ENCODE peak calls at places on chromosomes 3 and 15, in five cellular contexts. O is GM23338, Y is A549, U is HepG2, Z is HL-60. A is an unnamed sample.

GRCh38 chr3:182921665-182922355 is 58.5 kb downstream of the DCUN1D1 start:
- DNase-seq in O (no peak), Y (no peak), U (no peak), Z (no peak), A (no peak)

GRCh38 chr3:160755776-160756304 is at the start of gene PPM1L:
- DNase-seq in O (peak; percentile 52), Y (peak; percentile 15), U (no peak), Z (peak; percentile 29), A (no peak)

GRCh38 chr15:50176869-50177268 is 5.1 kb upstream of the SLC27A2 start:
- DNase-seq in O (no peak), Y (no peak), U (no peak), Z (no peak), A (no peak)

GRCh38 chr3:196634224-196634623 is 5.3 kb upstream of the NRROS start:
- DNase-seq in O (no peak), Y (no peak), U (no peak), Z (no peak), A (no peak)

GRCh38 chr3:162224736-162225135 is 728.1 kb downstream of the OTOL1 start:
- DNase-seq in O (no peak), Y (no peak), U (no peak), Z (no peak), A (no peak)

GRCh38 chr3:148021400-148021799 is 612.2 kb downstream of the ZIC1 start:
- DNase-seq in O (no peak), Y (no peak), U (no peak), Z (no peak), A (no peak)

GRCh38 chr15:65184305-65184943 is 718 bp downstream of the CLPX start:
- DNase-seq in O (peak; percentile 79), Y (peak; percentile 73), U (peak; percentile 64), Z (no peak), A (no peak)

GRCh38 chr3:36480916-36481648 is 100.8 kb downstream of the STAC start:
- DNase-seq in O (no peak), Y (no peak), U (no peak), Z (no peak), A (no peak)

GRCh38 chr3:11350374-11350773 is 78.2 kb downstream of the ATG7 start:
- DNase-seq in O (no peak), Y (no peak), U (no peak), Z (no peak), A (no peak)

GRCh38 chr3:32406481-32407408 is 15.1 kb downstream of the CMTM7 start:
- DNase-seq in O (no peak), Y (no peak), U (no peak), Z (no peak), A (no peak)

GRCh38 chr3:179853176-179853575 is 183.6 kb downstream of the PEX5L start:
- DNase-seq in O (no peak), Y (no peak), U (no peak), Z (peak; percentile 15), A (no peak)

GRCh38 chr3:66317750-66318366 is 97.1 kb downstream of the SLC25A26 start:
- DNase-seq in O (no peak), Y (no peak), U (no peak), Z (no peak), A (no peak)

GRCh38 chr3:54358969-54359648 is 236.8 kb downstream of the CACNA2D3 start:
- DNase-seq in O (no peak), Y (no peak), U (no peak), Z (no peak), A (no peak)

GRCh38 chr15:36831915-36832310 is 252.5 kb downstream of the CDIN1 start:
- DNase-seq in O (no peak), Y (no peak), U (no peak), Z (no peak), A (no peak)

GRCh38 chr3:118907909-118908308 is 126.7 kb downstream of the IGSF11 start:
- DNase-seq in O (peak; percentile 48), Y (no peak), U (no peak), Z (no peak), A (no peak)
- TF ChIP-seq REST in O (no peak), Y (no peak), U (no peak), Z (no peak), A (no peak)

GRCh38 chr15:88334436-88334835 is 77.9 kb upstream of the NTRK3 start:
- DNase-seq in O (no peak), Y (no peak), U (no peak), Z (no peak), A (no peak)
- TF ChIP-seq REST in O (no peak), Y (no peak), U (no peak), Z (no peak), A (no peak)

GRCh38 chr3:192819001-192819569 is 91.7 kb upstream of the FGF12 start:
- DNase-seq in O (no peak), Y (peak; percentile 73), U (no peak), Z (no peak), A (peak; percentile 59)
- TF ChIP-seq REST in O (no peak), Y (no peak), U (no peak), Z (no peak), A (no peak)

GRCh38 chr3:142098974-142099373 is 50.4 kb downstream of the TFDP2 start:
- DNase-seq in O (no peak), Y (no peak), U (no peak), Z (peak; percentile 12), A (no peak)

GRCh38 chr3:142097099-142097843 is 52.1 kb downstream of the TFDP2 start:
- DNase-seq in O (no peak), Y (no peak), U (no peak), Z (no peak), A (no peak)

DNA sequence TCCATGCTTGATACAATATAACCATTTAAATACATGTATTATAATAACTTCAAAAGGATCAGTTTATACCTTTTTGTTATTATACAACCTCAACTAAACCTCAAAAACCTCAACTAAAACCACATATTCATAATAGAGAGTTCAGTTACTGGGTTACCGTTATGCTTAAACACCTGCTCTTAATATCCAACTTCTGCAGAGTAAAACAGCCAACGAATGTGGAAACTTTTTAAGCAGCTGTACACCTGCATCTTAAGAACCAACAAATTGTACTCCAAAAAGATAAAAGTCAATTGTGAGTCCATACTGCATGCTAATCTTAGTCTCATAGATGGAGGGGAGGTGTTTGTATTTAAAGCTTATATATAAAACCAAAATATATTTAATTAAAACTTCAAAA is 53.5 kb downstream of the TFDP2 start:
- DNase-seq in O (no peak), Y (no peak), U (no peak), Z (no peak), A (no peak)
- TF ChIP-seq REST in O (no peak), Y (no peak), U (no peak), Z (no peak), A (no peak)

DNA sequence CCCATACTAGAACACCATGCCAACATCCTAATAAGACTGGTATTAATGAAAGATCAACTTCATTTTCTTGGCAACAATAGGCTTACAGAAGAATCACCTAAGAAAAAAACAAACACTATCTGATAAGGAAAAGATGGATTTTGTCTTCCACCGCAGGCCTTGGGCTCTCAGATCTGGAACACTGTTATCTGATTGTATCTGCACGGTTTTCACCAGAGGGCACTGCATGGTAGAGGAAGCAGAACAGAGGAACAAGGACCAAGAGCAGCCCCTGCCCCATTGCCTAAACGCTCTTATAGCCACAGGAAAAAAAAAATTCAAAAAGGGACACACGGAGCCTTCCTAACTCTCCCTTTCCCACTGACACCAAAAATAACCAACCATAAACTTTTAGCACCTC is 23.4 kb downstream of the IL17RD start:
- DNase-seq in O (no peak), Y (no peak), U (no peak), Z (no peak), A (no peak)
- TF ChIP-seq REST in O (no peak), Y (no peak), U (no peak), Z (no peak), A (no peak)

DNA sequence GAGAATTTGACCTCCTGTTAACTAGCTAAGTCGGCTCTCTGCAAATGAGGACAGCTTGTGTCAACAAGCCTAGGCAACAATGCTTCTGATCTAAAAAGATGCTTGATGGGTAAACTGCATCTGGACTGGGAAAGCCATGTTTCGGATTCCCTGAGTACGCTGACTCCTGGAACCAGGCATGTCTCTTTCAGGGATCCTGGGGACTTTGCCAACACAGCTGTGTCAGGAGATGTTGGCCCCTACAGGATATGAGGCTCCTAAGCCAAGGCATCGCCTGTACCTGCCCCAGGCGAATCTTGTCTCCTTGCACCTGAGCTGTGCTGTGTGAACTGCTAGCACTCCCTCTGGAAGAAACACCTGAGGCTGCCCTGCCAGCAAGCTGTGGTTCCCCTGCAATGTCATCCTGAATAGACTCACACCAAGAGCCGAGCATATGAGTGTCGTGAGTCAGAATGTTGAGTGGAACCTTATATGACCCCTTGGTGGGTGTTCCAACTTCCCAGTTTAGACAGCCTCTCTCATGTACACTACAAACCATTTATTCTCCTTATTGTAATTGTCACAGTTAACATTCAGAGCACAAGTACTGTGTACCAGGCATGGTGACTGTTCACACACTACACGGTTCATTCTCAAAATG is 17.0 kb downstream of the EOGT start:
- DNase-seq in O (no peak), Y (no peak), U (no peak), Z (no peak), A (no peak)
- TF ChIP-seq REST in O (no peak), Y (no peak), U (no peak), Z (no peak), A (no peak)

GRCh38 chr3:172466553-172467130 is 18.4 kb upstream of the GHSR start:
- DNase-seq in O (no peak), Y (no peak), U (no peak), Z (no peak), A (no peak)
- TF ChIP-seq REST in O (no peak), Y (no peak), U (no peak), Z (no peak), A (no peak)

A was measured in GM12878.